ENCODE peak calls at places on chromosome 5, in eight cellular contexts. C is A549, F is DND-41, X is hepatocyte, V is aorta, I is kidney, Q is mucosa of descending colon, D is MM.1S. Z is an unnamed sample.

GRCh38 chr5:159161361-159162214 is 47.8 kb downstream of the RNF145 start:
- DNase-seq in F (no peak), Q (no peak), D (no peak), C (no peak), V (no peak), X (no peak), I (no peak), Z (no peak)

GRCh38 chr5:135535820-135536801 is at the start of gene NEUROG1:
- DNase-seq in D (no peak), I (no peak), F (no peak), X (peak; percentile 26), C (no peak), Q (no peak), V (no peak), Z (no peak)

GRCh38 chr5:150320048-150320555 is 17.4 kb upstream of the ARSI start:
- DNase-seq in F (no peak), V (no peak), X (peak; percentile 71), D (no peak), I (peak; percentile 82), C (peak; percentile 50), Q (peak; percentile 43), Z (no peak)

GRCh38 chr5:33650911-33651310 is 210.1 kb downstream of the TARS1 start:
- DNase-seq in X (no peak), I (no peak), Q (no peak), C (no peak), F (no peak), D (no peak), V (no peak), Z (no peak)

GRCh38 chr5:109558952-109559351 is 130.8 kb upstream of the MAN2A1 start:
- DNase-seq in C (no peak), D (no peak), F (peak; percentile 27), I (no peak), X (no peak), Q (no peak), V (no peak), Z (no peak)

GRCh38 chr5:73135429-73136276 is 15.3 kb downstream of the TMEM171 start:
- DNase-seq in X (peak; percentile 18), Q (no peak), D (peak; percentile 16), V (no peak), F (peak; percentile 24), C (peak; percentile 40), I (no peak), Z (peak; percentile 13)

GRCh38 chr5:159184236-159184635 is 25.1 kb downstream of the RNF145 start:
- DNase-seq in Q (no peak), X (no peak), I (no peak), C (no peak), V (no peak), F (no peak), D (no peak), Z (no peak)

GRCh38 chr5:135271533-135272310 is 127.3 kb downstream of the MACROH2A1 start:
- DNase-seq in D (no peak), V (no peak), F (no peak), C (no peak), I (no peak), X (peak; percentile 60), Q (peak; percentile 27), Z (no peak)

GRCh38 chr5:93886917-93887361 is 145.5 kb upstream of the POU5F2 start:
- DNase-seq in X (no peak), V (no peak), Q (no peak), C (no peak), F (peak; percentile 36), I (no peak), D (peak; percentile 20), Z (no peak)

GRCh38 chr5:16759147-16759800 is 142.5 kb upstream of the RETREG1 start:
- DNase-seq in I (no peak), C (no peak), V (no peak), X (no peak), Q (no peak), F (peak; percentile 74), D (no peak), Z (no peak)

GRCh38 chr5:6486074-6486473 is 37.4 kb downstream of the UBE2QL1 start:
- DNase-seq in I (no peak), F (no peak), V (no peak), D (no peak), Q (no peak), X (no peak), C (no peak), Z (no peak)

DNA sequence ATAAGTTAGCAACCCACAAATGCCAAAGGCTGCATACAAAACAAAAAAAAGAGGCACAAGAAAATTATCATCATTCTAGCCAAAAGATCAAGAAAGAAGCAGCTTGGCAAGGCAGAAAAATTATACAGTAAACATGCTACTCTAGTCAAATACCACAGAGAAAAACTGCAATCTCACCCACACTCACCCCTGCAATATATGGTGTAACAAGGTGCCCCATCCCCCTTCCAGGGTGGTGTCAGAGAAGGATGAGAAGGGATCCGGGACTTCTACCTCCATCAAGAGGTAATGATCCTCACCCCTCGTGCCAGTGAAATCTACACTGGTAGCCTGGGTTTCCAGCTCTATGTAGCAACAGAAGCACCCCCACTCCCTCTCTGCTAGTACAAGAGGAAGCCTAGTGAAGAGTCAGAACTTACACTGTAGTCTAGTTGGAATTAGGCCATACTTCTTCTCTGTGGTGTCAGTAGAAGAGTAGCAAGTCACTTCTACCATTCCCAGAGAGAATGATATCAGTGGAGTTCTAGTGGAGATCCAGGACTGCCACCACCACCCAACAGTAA is 18.9 kb downstream of the SLCO4C1 start:
- DNase-seq in Q (no peak), X (no peak), I (no peak), V (no peak), D (no peak), F (no peak), C (no peak), Z (no peak)
- H3K4me3 ChIP-seq in Q (no peak overlapping the region), X (no peak overlapping the region), I (no peak overlapping the region), V (no peak overlapping the region), D (no peak overlapping the region), F (no peak overlapping the region), C (no peak overlapping the region), Z (no peak overlapping the region)

DNA sequence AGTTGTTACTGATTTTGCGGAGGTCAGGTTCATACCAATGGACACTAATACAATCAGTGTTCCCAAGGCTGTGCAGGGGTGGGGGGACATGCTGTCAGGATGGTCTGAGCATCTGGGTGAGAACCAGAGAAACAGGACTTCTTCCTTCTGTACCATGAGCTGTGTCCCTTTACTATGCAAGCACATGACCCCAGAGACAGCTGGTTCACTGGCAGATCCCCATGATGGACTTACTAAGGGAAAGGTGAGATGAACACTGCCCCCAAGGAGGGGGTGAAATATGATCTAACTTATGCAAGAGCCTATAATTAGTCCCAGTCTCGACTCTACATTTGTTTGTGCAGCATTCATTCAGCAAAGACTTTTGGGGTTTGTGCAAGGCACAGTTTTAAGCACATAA is 91.4 kb downstream of the LIFR start:
- DNase-seq in I (no peak), D (no peak), C (no peak), X (no peak), V (no peak), F (no peak), Q (no peak), Z (no peak)
- H3K4me1 ChIP-seq in I (peaks cover 51% of the 10 kb centered on the region), D (peaks cover 30% of the 10 kb centered on the region), C (peaks cover 62% of the 10 kb centered on the region), X (peaks cover 41% of the 10 kb centered on the region), V (peaks cover 1% of the 10 kb centered on the region), F (no peaks in the 10 kb centered on the region), Q (peaks cover 12% of the 10 kb centered on the region), Z (no peaks in the 10 kb centered on the region)

DNA sequence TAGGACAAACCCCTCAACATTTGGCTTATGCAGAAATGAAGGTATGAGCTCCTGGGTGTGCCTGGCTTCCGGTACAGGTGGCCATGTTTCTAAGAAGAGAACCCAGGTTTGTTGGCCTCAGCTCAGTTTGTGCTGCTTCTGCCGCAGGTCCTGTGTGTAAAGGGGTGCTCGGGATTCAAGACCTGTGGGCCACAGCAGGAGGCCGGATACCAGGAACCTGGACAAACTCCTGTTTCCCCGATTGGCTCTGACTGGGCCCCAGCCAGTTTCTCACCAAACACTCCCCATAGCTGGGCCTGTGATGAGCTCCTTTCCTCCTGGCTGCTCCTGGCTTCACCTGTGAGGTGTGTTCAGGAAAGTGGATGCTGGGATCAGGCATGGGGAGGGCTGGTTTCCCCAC is 271.2 kb upstream of the IRX2 start:
- DNase-seq in C (no peak), Q (no peak), V (no peak), D (no peak), I (no peak), F (no peak), X (no peak), Z (no peak)
- H3K9me3 ChIP-seq in C (no peaks in the 10 kb centered on the region), Q (peaks cover 13% of the 10 kb centered on the region), V (no peaks in the 10 kb centered on the region), D (no peaks in the 10 kb centered on the region), I (no peaks in the 10 kb centered on the region), F (no peaks in the 10 kb centered on the region), X (no peaks in the 10 kb centered on the region), Z (no peaks in the 10 kb centered on the region)

GRCh38 chr5:138610468-138611294 is 35.5 kb upstream of the HSPA9 start:
- DNase-seq in V (no peak), I (peak; percentile 73), D (no peak), C (peak; percentile 26), F (no peak), X (peak; percentile 31), Q (no peak), Z (no peak)
- H3K4me3 ChIP-seq in V (no peak overlapping the region), I (peak overlapping the region; percentile 60), D (no peak overlapping the region), C (no peak overlapping the region), F (no peak overlapping the region), X (no peak overlapping the region), Q (no peak overlapping the region), Z (peak overlapping the region; percentile 25)

Z was measured in HAP-1.